ENCODE peak calls at places on chromosomes 6 and 20, in six cellular contexts. One of them, this sample, is unnamed.

GRCh38 chr6:170144952-170145587 is 145.8 kb downstream of the DLL1 start:
- DNase-seq in activated naive CD4-positive, alpha-beta T cell: no peak
- DNase-seq in caudate nucleus: no peak
- DNase-seq in cardiac fibroblast: no peak
- DNase-seq in head of caudate nucleus: no peak
- DNase-seq in fibroblast of mammary gland: no peak
- DNase-seq in this sample: no peak

GRCh38 chr6:144145546-144145945 is 4.8 kb upstream of the STX11 start:
- DNase-seq in activated naive CD4-positive, alpha-beta T cell: no peak
- DNase-seq in caudate nucleus: no peak
- DNase-seq in cardiac fibroblast: peak
- DNase-seq in head of caudate nucleus: no peak
- DNase-seq in fibroblast of mammary gland: no peak
- DNase-seq in this sample: peak

GRCh38 chr6:144265061-144265357 is 20.1 kb upstream of the UTRN start:
- DNase-seq in activated naive CD4-positive, alpha-beta T cell: no peak
- DNase-seq in caudate nucleus: no peak
- DNase-seq in cardiac fibroblast: peak
- DNase-seq in head of caudate nucleus: no peak
- DNase-seq in fibroblast of mammary gland: no peak
- DNase-seq in this sample: peak

GRCh38 chr20:59571591-59572314 is 32.6 kb upstream of the PHACTR3 start:
- DNase-seq in activated naive CD4-positive, alpha-beta T cell: no peak
- DNase-seq in caudate nucleus: peak
- DNase-seq in cardiac fibroblast: peak
- DNase-seq in head of caudate nucleus: peak
- DNase-seq in fibroblast of mammary gland: peak
- DNase-seq in this sample: peak

GRCh38 chr6:451847-452246 is 60.3 kb downstream of the IRF4 start:
- DNase-seq in activated naive CD4-positive, alpha-beta T cell: no peak
- DNase-seq in caudate nucleus: no peak
- DNase-seq in cardiac fibroblast: no peak
- DNase-seq in head of caudate nucleus: no peak
- DNase-seq in fibroblast of mammary gland: no peak
- DNase-seq in this sample: no peak

GRCh38 chr20:25013478-25014380 is 21.2 kb upstream of the APMAP start:
- DNase-seq in activated naive CD4-positive, alpha-beta T cell: no peak
- DNase-seq in caudate nucleus: no peak
- DNase-seq in cardiac fibroblast: no peak
- DNase-seq in head of caudate nucleus: no peak
- DNase-seq in fibroblast of mammary gland: no peak
- DNase-seq in this sample: no peak

GRCh38 chr6:131694832-131695426 is 6.3 kb downstream of the OR2A4 start:
- DNase-seq in activated naive CD4-positive, alpha-beta T cell: no peak
- DNase-seq in caudate nucleus: no peak
- DNase-seq in cardiac fibroblast: peak
- DNase-seq in head of caudate nucleus: no peak
- DNase-seq in fibroblast of mammary gland: peak
- DNase-seq in this sample: peak

GRCh38 chr6:21159465-21159864 is 434.1 kb upstream of the SOX4 start:
- DNase-seq in activated naive CD4-positive, alpha-beta T cell: no peak
- DNase-seq in caudate nucleus: no peak
- DNase-seq in cardiac fibroblast: no peak
- DNase-seq in head of caudate nucleus: no peak
- DNase-seq in fibroblast of mammary gland: no peak
- DNase-seq in this sample: no peak

GRCh38 chr20:22099348-22099747 is 393.9 kb downstream of the PAX1 start:
- DNase-seq in activated naive CD4-positive, alpha-beta T cell: no peak
- DNase-seq in caudate nucleus: no peak
- DNase-seq in cardiac fibroblast: no peak
- DNase-seq in head of caudate nucleus: no peak
- DNase-seq in fibroblast of mammary gland: no peak
- DNase-seq in this sample: no peak

GRCh38 chr6:4133941-4134838 is 1.2 kb downstream of the ECI2 start:
- DNase-seq in activated naive CD4-positive, alpha-beta T cell: no peak
- DNase-seq in caudate nucleus: peak
- DNase-seq in cardiac fibroblast: peak
- DNase-seq in head of caudate nucleus: no peak
- DNase-seq in fibroblast of mammary gland: peak
- DNase-seq in this sample: no peak

GRCh38 chr6:34543421-34543820 is 12.7 kb downstream of the SPDEF start:
- DNase-seq in activated naive CD4-positive, alpha-beta T cell: no peak
- DNase-seq in caudate nucleus: no peak
- DNase-seq in cardiac fibroblast: peak
- DNase-seq in head of caudate nucleus: no peak
- DNase-seq in fibroblast of mammary gland: peak
- DNase-seq in this sample: peak

GRCh38 chr20:43536817-43537440 is 21.9 kb upstream of the SGK2 start:
- DNase-seq in activated naive CD4-positive, alpha-beta T cell: no peak
- DNase-seq in caudate nucleus: no peak
- DNase-seq in cardiac fibroblast: peak
- DNase-seq in head of caudate nucleus: no peak
- DNase-seq in fibroblast of mammary gland: no peak
- DNase-seq in this sample: peak

GRCh38 chr6:49805246-49805645 is 18.2 kb upstream of the PGK2 start:
- DNase-seq in activated naive CD4-positive, alpha-beta T cell: no peak
- DNase-seq in caudate nucleus: no peak
- DNase-seq in cardiac fibroblast: no peak
- DNase-seq in head of caudate nucleus: no peak
- DNase-seq in fibroblast of mammary gland: no peak
- DNase-seq in this sample: no peak

GRCh38 chr20:46810442-46811327 is 84.0 kb upstream of the EYA2 start:
- DNase-seq in activated naive CD4-positive, alpha-beta T cell: no peak
- DNase-seq in caudate nucleus: no peak
- DNase-seq in cardiac fibroblast: no peak
- DNase-seq in head of caudate nucleus: no peak
- DNase-seq in fibroblast of mammary gland: no peak
- DNase-seq in this sample: no peak

GRCh38 chr20:51665543-51666118 is 102.6 kb downstream of the ATP9A start:
- DNase-seq in activated naive CD4-positive, alpha-beta T cell: no peak
- DNase-seq in caudate nucleus: no peak
- DNase-seq in cardiac fibroblast: no peak
- DNase-seq in head of caudate nucleus: no peak
- DNase-seq in fibroblast of mammary gland: no peak
- DNase-seq in this sample: no peak